ENCODE peak calls at places on chromosomes 16 and 17, in four cellular contexts. W, K, J and Y are unnamed samples.
A peak's percentile ranks its signal among the peaks of the same experiment; 100 is the strongest.

GRCh38 chr17:46194393-46195216 is 1.4 kb upstream of the KANSL1 start:
- DNase-seq in W (peak; percentile 45), K (no peak), J (no peak), Y (no peak)

GRCh38 chr17:38967290-38967738 is at the start of gene FBXO47:
- DNase-seq in W (peak; percentile 90), K (peak; percentile 95), J (peak; percentile 86), Y (peak; percentile 84)

GRCh38 chr16:76201385-76201784 is 75.8 kb upstream of the CNTNAP4 start:
- DNase-seq in W (no peak), K (no peak), J (no peak), Y (no peak)

GRCh38 chr16:1945559-1946391 is 2.8 kb upstream of the MSRB1 start:
- DNase-seq in W (no peak), K (no peak), J (no peak), Y (no peak)

GRCh38 chr16:82439678-82440293 is 187.0 kb upstream of the CDH13 start:
- DNase-seq in W (peak; percentile 20), K (no peak), J (no peak), Y (no peak)

GRCh38 chr17:74671031-74671771 is 41.5 kb downstream of the CD300LF start:
- DNase-seq in W (peak; percentile 74), K (peak; percentile 68), J (peak; percentile 62), Y (peak; percentile 14)

GRCh38 chr17:59277031-59277430 is 54.4 kb upstream of the YPEL2 start:
- DNase-seq in W (no peak), K (no peak), J (no peak), Y (no peak)

GRCh38 chr17:49344914-49345313 is 17.1 kb downstream of the ZNF652 start:
- DNase-seq in W (no peak), K (no peak), J (no peak), Y (no peak)

GRCh38 chr16:19410435-19411153 is 7.1 kb upstream of the TMC5 start:
- DNase-seq in W (no peak), K (no peak), J (peak; percentile 77), Y (no peak)

GRCh38 chr17:57972151-57972550 is 15.9 kb downstream of the VEZF1 start:
- DNase-seq in W (no peak), K (no peak), J (no peak), Y (no peak)

GRCh38 chr17:77783991-77784820 is 174.3 kb upstream of the TNRC6C start:
- DNase-seq in W (no peak), K (no peak), J (no peak), Y (no peak)

GRCh38 chr16:82078125-82078524 is 43.1 kb downstream of the HSD17B2 start:
- DNase-seq in W (no peak), K (no peak), J (no peak), Y (no peak)

GRCh38 chr17:7822126-7822525 is 11.9 kb upstream of the KDM6B start:
- DNase-seq in W (no peak), K (no peak), J (no peak), Y (no peak)

GRCh38 chr17:58452738-58453137 is 35.4 kb upstream of the RNF43 start:
- DNase-seq in W (peak; percentile 38), K (no peak), J (no peak), Y (no peak)

GRCh38 chr16:85437161-85438052 is 175.7 kb upstream of the GSE1 start:
- DNase-seq in W (no peak), K (peak; percentile 76), J (peak; percentile 89), Y (no peak)
- H3K27ac ChIP-seq in W (no peak overlapping the region), K (peak overlapping the region; percentile 58), J (peak overlapping the region; percentile 90), Y (no peak overlapping the region)

GRCh38 chr17:16158721-16159120 is 56.6 kb downstream of the NCOR1 start:
- DNase-seq in W (no peak), K (no peak), J (no peak), Y (no peak)
- H3K27ac ChIP-seq in W (no peak overlapping the region), K (no peak overlapping the region), J (no peak overlapping the region), Y (no peak overlapping the region)

GRCh38 chr17:1123397-1124237 is 56.2 kb downstream of the ABR start:
- DNase-seq in W (no peak), K (no peak), J (no peak), Y (no peak)
- H3K27ac ChIP-seq in W (no peak overlapping the region), K (no peak overlapping the region), J (peak overlapping the region; percentile 76), Y (peak overlapping the region; percentile 77)

GRCh38 chr17:44555056-44555455 is 2.2 kb upstream of the FZD2 start:
- DNase-seq in W (no peak), K (no peak), J (no peak), Y (no peak)

GRCh38 chr17:44549736-44550135 is 7.5 kb upstream of the FZD2 start:
- DNase-seq in W (no peak), K (no peak), J (no peak), Y (no peak)

GRCh38 chr17:44548714-44549230 is 8.5 kb upstream of the FZD2 start:
- DNase-seq in W (no peak), K (no peak), J (no peak), Y (no peak)

GRCh38 chr17:44556114-44556853 is 1.0 kb upstream of the FZD2 start:
- DNase-seq in W (no peak), K (no peak), J (peak; percentile 47), Y (no peak)

GRCh38 chr17:44552361-44552760 is 4.9 kb upstream of the FZD2 start:
- DNase-seq in W (no peak), K (no peak), J (peak; percentile 58), Y (no peak)
- H3K27ac ChIP-seq in W (no peak overlapping the region), K (no peak overlapping the region), J (no peak overlapping the region), Y (no peak overlapping the region)

GRCh38 chr16:29814592-29814991 is 1.4 kb upstream of the PAGR1 start:
- DNase-seq in W (no peak), K (no peak), J (no peak), Y (no peak)

GRCh38 chr16:29812754-29813643 is 1.0 kb downstream of the PRRT2 start:
- DNase-seq in W (no peak), K (no peak), J (no peak), Y (peak; percentile 31)

GRCh38 chr16:29815032-29815721 is 775 bp upstream of the PAGR1 start:
- DNase-seq in W (no peak), K (peak; percentile 83), J (no peak), Y (no peak)

GRCh38 chr16:29811896-29812665 is at the start of gene PRRT2:
- DNase-seq in W (no peak), K (peak; percentile 84), J (peak; percentile 64), Y (no peak)

DNA sequence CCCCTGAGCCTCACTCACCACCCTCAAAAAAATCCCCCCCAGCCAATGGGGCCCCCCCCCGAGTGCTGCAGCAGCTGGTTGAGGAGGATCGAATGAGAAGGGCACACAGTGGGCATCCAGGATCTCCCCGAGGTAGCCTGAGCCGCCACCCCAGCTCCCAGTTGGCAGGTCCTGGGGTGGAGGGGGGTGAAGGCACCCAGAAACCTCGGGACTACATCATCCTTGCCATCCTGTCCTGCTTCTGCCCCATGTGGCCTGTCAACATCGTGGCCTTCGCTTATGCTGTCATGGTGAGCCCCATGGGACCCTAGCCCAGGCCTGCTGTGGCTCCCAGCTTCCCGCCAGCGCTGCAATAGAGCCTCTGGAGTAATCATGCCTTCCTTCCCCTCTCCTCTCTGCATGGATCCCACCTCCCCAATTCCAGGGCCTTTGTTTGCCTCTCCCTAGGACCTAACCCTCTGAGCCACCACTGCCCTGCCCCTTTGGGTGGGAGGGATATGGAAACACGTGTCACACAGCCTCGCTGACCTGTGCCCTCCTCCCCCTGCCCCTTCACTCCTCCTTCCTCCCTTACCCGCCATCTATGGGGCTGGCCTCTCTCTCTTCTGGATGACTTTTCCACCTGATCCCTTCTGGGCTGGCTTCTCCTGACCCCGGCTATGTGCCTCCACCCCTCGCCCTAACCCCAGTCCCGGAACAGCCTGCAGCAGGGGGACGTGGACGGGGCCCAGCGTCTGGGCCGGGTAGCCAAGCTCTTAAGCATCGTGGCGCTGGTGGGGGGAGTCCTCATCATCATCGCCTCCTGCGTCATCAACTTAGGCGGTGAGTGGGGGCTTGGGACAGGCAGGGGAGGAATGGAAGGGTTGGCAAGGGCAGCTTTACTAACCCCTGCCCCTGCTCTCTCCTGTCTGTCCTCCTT is 1.9 kb downstream of the PRRT2 start:
- DNase-seq in W (no peak), K (no peak), J (no peak), Y (no peak)
- H3K27ac ChIP-seq in W (no peak overlapping the region), K (no peak overlapping the region), J (peak overlapping the region; percentile 97), Y (peak overlapping the region; percentile 96)

GRCh38 chr16:17638134-17638533 is 167.4 kb upstream of the XYLT1 start:
- DNase-seq in W (no peak), K (no peak), J (no peak), Y (no peak)

GRCh38 chr16:17629936-17630335 is 159.2 kb upstream of the XYLT1 start:
- DNase-seq in W (no peak), K (no peak), J (no peak), Y (no peak)

GRCh38 chr16:17635183-17635582 is 164.4 kb upstream of the XYLT1 start:
- DNase-seq in W (no peak), K (no peak), J (no peak), Y (no peak)

DNA sequence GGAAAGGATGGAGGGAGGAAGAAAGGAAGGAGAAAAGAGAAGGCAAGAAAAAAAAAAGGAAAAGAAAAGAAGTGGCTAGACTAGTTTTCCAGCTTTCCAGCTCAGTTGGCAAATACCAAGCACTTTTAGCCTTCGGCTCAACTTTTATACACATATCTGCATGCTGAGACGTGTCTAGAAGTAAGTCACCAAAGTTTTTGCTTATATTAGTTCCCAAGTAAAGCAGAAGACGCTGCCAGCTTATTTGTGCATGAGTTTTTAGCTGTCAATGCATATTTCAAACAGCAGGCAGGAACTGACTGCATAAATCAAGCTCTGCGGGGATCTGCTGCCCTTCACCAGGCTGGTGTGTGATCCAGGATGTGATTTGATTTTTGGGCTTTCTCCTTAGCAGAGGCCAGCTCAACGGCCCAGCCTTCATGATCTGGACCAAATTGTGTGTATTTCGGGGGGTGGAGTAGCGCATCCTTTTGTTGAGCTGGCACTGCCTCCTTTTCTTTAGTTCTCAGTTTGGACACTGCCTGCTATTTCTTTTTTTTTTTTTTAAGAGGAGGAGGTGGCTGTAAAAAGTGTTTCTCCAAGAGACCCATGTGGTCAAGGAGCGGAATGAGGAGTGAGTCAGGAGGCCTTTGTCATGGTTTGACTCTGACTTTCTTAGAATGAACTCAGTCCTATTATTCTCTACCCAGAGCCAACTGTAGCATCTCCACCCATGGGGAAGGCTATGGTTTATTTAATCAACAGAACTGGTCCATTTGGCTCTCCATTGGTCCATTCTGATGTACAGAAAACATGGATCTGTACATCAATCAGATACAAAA is 162.6 kb upstream of the XYLT1 start:
- DNase-seq in W (no peak), K (no peak), J (no peak), Y (no peak)
- H3K27ac ChIP-seq in W (no peak overlapping the region), K (peak overlapping the region; percentile 72), J (no peak overlapping the region), Y (no peak overlapping the region)

GRCh38 chr17:63696381-63696961 is 3.5 kb downstream of the LIMD2 start:
- DNase-seq in W (no peak), K (no peak), J (peak; percentile 28), Y (no peak)
- H3K27ac ChIP-seq in W (no peak overlapping the region), K (no peak overlapping the region), J (peak overlapping the region; percentile 37), Y (no peak overlapping the region)